ENCODE peak calls at places on chromosomes 13 and 19, in four cellular contexts. C is WTC11, I is GM12878, W is HepG2. X is an unnamed sample.

GRCh38 chr19:41123716-41124244 is 9.5 kb downstream of the CYP2F1 start:
- DNase-seq in C (no peak), I (no peak), W (no peak), X (no peak)

GRCh38 chr19:2243274-2244121 is 5.6 kb upstream of the AMH start:
- DNase-seq in C (no peak), W (no peak), I (no peak), X (no peak)

GRCh38 chr19:33660426-33661160 is 38.8 kb downstream of the CHST8 start:
- DNase-seq in W (no peak), C (peak), I (no peak), X (no peak)

GRCh38 chr13:49997935-49998334 is 1.1 kb downstream of the TRIM13 start:
- DNase-seq in C (no peak), I (no peak), W (no peak), X (no peak)

GRCh38 chr13:27449081-27449603 is 1.2 kb downstream of the MTIF3 start:
- DNase-seq in W (no peak), C (no peak), I (no peak), X (peak)

GRCh38 chr19:11887247-11887617 is 350 bp upstream of the ZNF69 start:
- DNase-seq in W (no peak), I (no peak), C (peak), X (no peak)

GRCh38 chr13:107457686-107458085 is 757.6 kb downstream of the LIG4 start:
- DNase-seq in C (no peak), W (no peak), I (no peak), X (no peak)

GRCh38 chr13:79679334-79679733 is 198.4 kb downstream of the NDFIP2 start:
- DNase-seq in C (peak), I (no peak), W (peak), X (peak)

GRCh38 chr19:55069137-55069858 is 6.3 kb upstream of the RDH13 start:
- DNase-seq in C (peak), W (no peak), I (no peak), X (peak)

GRCh38 chr19:38720559-38721236 is 23.6 kb downstream of the CAPN12 start:
- DNase-seq in C (no peak), I (no peak), W (no peak), X (no peak)

GRCh38 chr19:17681505-17682125 is 6.5 kb downstream of the UNC13A start:
- DNase-seq in W (no peak), I (no peak), C (peak), X (peak)

GRCh38 chr19:35262101-35262761 is 6.5 kb upstream of the USF2 start:
- DNase-seq in I (no peak), C (peak), W (no peak), X (no peak)

GRCh38 chr13:108902557-108903155 is 273.2 kb downstream of the MYO16 start:
- DNase-seq in W (no peak), I (no peak), C (no peak), X (no peak)

GRCh38 chr13:33483471-33483870 is 197.9 kb upstream of the STARD13 start:
- DNase-seq in W (no peak), I (no peak), C (no peak), X (no peak)
- TF ChIP-seq ETV6 in W (no peak), I (no peak), C (no peak), X (no peak)

GRCh38 chr13:103133551-103133950 is 67.3 kb upstream of the SLC10A2 start:
- DNase-seq in I (no peak), C (no peak), W (no peak), X (no peak)

GRCh38 chr13:103134271-103134670 is 68.1 kb upstream of the SLC10A2 start:
- DNase-seq in W (no peak), I (peak), C (no peak), X (no peak)

DNA sequence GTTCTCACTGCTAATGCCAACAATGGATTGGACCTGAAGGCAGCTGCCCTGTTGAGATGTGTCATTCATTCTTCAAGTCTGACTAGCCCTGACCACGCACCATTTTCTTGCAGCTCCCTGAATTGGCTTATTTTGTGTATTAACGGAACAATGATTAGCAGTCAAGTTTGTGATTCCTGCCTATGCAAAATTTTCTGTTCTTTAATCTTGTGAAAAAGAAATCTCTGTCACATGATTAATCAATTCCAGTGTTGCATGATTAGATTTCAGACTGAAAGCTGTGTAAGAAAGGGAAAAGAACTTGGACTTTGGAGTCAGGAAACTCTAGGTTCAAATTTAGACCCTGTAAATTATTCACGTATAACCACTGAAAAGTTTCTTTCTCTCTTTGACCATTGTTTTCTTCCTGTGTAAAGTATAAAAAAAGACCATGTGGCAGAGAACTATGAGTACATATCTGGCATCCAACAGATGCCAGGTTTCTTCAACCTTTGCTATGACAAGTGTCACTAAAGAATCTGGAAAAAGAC is 64.5 kb upstream of the SLC10A2 start:
- DNase-seq in I (peak), C (no peak), W (peak), X (no peak)
- TF ChIP-seq ETV6 in I (no peak), C (no peak), W (no peak), X (no peak)

DNA sequence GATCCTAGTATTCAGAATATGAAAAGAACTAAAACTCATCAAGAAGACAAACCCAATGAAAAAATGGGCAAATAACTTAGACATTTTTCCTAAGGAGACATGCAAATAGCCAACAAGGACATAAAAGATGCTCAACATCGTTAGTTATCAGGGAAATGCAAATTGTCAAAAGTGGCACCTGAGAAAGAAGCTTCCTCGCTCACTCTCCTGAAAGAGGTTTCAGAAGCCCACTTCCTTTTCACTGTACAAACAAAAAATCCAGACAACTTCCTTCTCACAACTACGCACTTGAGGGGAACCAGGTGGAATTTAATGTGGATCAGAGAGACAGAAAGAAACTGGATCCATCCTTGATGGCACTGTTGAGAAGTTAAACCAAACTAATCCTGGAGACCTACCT is 41.5 kb downstream of the KLF12 start:
- DNase-seq in W (no peak), I (no peak), C (no peak), X (no peak)
- TF ChIP-seq ETV6 in W (no peak), I (no peak), C (no peak), X (no peak)

DNA sequence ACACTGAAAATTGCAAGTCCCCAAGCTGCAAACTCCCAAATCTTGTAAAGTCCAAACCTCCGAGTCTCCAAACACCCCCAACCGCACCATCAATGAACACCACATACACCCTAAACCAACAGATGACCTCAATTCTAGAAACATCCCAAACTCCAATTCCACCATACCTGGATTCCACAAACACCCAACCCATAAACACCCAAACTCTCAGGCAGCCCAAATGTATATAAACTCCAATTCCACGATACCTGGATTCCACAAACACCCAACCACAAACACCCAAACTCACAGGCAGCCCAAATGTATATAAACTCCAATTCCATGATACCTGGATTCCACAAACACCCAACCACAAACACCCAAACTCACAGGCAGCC is 470 bp downstream of the C3 start:
- DNase-seq in I (no peak), W (no peak), C (no peak), X (no peak)
- TF ChIP-seq ETV6 in I (no peak), W (no peak), C (no peak), X (no peak)

GRCh38 chr19:52139291-52140076 is at the start of gene ZNF616:
- DNase-seq in C (peak), W (peak), I (peak), X (peak)
- TF ChIP-seq ETV6 in C (no peak), W (peak), I (no peak), X (no peak)

DNA sequence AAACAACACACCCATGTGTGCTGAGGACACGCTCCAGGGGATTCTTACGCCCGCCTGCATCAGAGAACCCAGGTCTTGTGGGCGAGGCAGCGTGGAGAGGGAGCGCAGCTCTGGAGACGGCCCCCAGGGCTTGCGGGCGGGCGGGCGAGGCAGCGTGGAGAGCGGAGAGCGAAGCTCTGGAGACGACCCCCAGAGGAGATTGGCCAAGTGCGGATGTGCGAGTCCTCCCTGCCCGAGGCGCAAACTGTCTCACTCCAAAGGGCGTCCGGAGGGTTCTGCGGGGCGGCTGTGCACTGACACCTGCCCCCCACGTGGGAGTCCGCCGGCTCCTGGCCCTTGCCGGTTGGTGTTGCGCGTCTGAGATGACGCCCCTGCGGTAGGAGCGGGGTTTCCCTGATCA is 39.8 kb downstream of the MCF2L start:
- DNase-seq in W (no peak), C (no peak), I (no peak), X (no peak)
- TF ChIP-seq ETV6 in W (no peak), C (no peak), I (no peak), X (no peak)

GRCh38 chr13:113539822-113540221 is 44.7 kb upstream of the TFDP1 start:
- DNase-seq in W (no peak), I (no peak), C (no peak), X (no peak)
- TF ChIP-seq ETV6 in W (no peak), I (no peak), C (no peak), X (no peak)

GRCh38 chr19:47110521-47111080 is 3.0 kb downstream of the ZC3H4 start:
- DNase-seq in C (no peak), W (no peak), I (no peak), X (peak)
- TF ChIP-seq ETV6 in C (no peak), W (no peak), I (no peak), X (no peak)

GRCh38 chr13:113856716-113857065 is 7.2 kb downstream of the GAS6 start:
- DNase-seq in I (no peak), C (no peak), W (peak), X (no peak)
- TF ChIP-seq ETV6 in I (no peak), C (no peak), W (no peak), X (no peak)